ENCODE peak calls at places on chromosomes 7 and 10, in four cellular contexts. W is sigmoid colon, Y is tibial nerve, A is transverse colon. C is an unnamed sample.

GRCh38 chr10:28975891-28976471 is 298.7 kb downstream of the BAMBI start:
- DNase-seq in W (no peak), Y (no peak), A (no peak), C (peak; percentile 44)

GRCh38 chr7:148935451-148935850 is 51.4 kb upstream of the EZH2 start:
- DNase-seq in W (no peak), Y (no peak), A (no peak), C (no peak)

GRCh38 chr10:88895252-88895651 is 15.2 kb downstream of the STAMBPL1 start:
- DNase-seq in W (no peak), Y (no peak), A (no peak), C (no peak)

GRCh38 chr10:87541114-87541513 is 36.4 kb downstream of the MINPP1 start:
- DNase-seq in W (no peak), Y (no peak), A (no peak), C (no peak)

GRCh38 chr7:3695602-3696001 is 394.6 kb downstream of the SDK1 start:
- DNase-seq in W (no peak), Y (no peak), A (no peak), C (no peak)

GRCh38 chr7:143408686-143409551 is at the start of gene EPHA1:
- DNase-seq in W (no peak), Y (no peak), A (peak; percentile 75), C (no peak)

GRCh38 chr10:17527530-17528146 is 73.2 kb upstream of the ST8SIA6 start:
- DNase-seq in W (no peak), Y (no peak), A (no peak), C (no peak)

GRCh38 chr7:30923009-30923773 is 11.5 kb downstream of the AQP1 start:
- DNase-seq in W (peak; percentile 54), Y (peak; percentile 3), A (peak; percentile 6), C (peak; percentile 6)

GRCh38 chr7:79050592-79050991 is 402.9 kb downstream of the MAGI2 start:
- DNase-seq in W (no peak), Y (no peak), A (no peak), C (no peak)

GRCh38 chr10:50222199-50222598 is 29.1 kb downstream of the ASAH2 start:
- DNase-seq in W (no peak), Y (no peak), A (no peak), C (no peak)

GRCh38 chr7:34879871-34880270 is 157.4 kb downstream of the DPY19L1 start:
- DNase-seq in W (no peak), Y (no peak), A (no peak), C (no peak)

GRCh38 chr7:34875481-34875880 is 161.8 kb downstream of the DPY19L1 start:
- DNase-seq in W (no peak), Y (no peak), A (no peak), C (no peak)
- TF ChIP-seq EP300 in W (no peak), Y (no peak), A (no peak), C (no peak)

GRCh38 chr10:103396789-103397087 is 312 bp downstream of the PDCD11 start:
- DNase-seq in W (no peak), Y (no peak), A (no peak), C (no peak)

GRCh38 chr10:103397191-103397825 is 882 bp downstream of the PDCD11 start:
- DNase-seq in W (no peak), Y (no peak), A (no peak), C (no peak)

GRCh38 chr10:103394180-103394579 is 2.1 kb downstream of the ATP5MK start:
- DNase-seq in W (no peak), Y (no peak), A (no peak), C (no peak)

GRCh38 chr10:103395754-103396066 is 565 bp downstream of the ATP5MK start:
- DNase-seq in W (no peak), Y (no peak), A (peak; percentile 25), C (no peak)

GRCh38 chr10:103396067-103396788 is at the start of the genes ATP5MK and PDCD11:
- DNase-seq in W (peak; percentile 98), Y (peak; percentile 98), A (peak; percentile 98), C (peak; percentile 97)
- TF ChIP-seq CTCF in W (no peak), Y (peak; percentile 25), A (no peak), C (no peak)

GRCh38 chr10:73998623-73999622 is 1.0 kb downstream of the VCL start:
- DNase-seq in W (peak; percentile 90), Y (peak; percentile 53), A (peak; percentile 71), C (peak; percentile 71)

GRCh38 chr10:73997479-73997805 is 474 bp upstream of the VCL start:
- DNase-seq in W (no peak), Y (no peak), A (peak; percentile 87), C (no peak)

GRCh38 chr10:73995035-73995358 is 2.9 kb upstream of the VCL start:
- DNase-seq in W (no peak), Y (no peak), A (no peak), C (no peak)

GRCh38 chr10:73999703-74000102 is 1.8 kb downstream of the VCL start:
- DNase-seq in W (no peak), Y (no peak), A (no peak), C (no peak)

GRCh38 chr10:73997806-73998622 is at the start of gene VCL:
- DNase-seq in W (peak; percentile 99), Y (peak; percentile 98), A (peak; percentile 99), C (peak; percentile 99)
- TF ChIP-seq EP300 in W (no peak), Y (peak; percentile 99), A (no peak), C (no peak)

GRCh38 chr7:26188291-26188999 is 12.1 kb downstream of the HNRNPA2B1 start:
- DNase-seq in W (no peak), Y (no peak), A (no peak), C (no peak)
- TF ChIP-seq CTCF in W (no peak), Y (no peak), A (no peak), C (no peak)

GRCh38 chr10:130477360-130477759 is 341.2 kb downstream of the GLRX3 start:
- DNase-seq in W (no peak), Y (no peak), A (no peak), C (no peak)

GRCh38 chr10:130481076-130481930 is 345.1 kb downstream of the GLRX3 start:
- DNase-seq in W (peak; percentile 51), Y (no peak), A (no peak), C (no peak)

GRCh38 chr10:130480491-130480890 is 344.3 kb downstream of the GLRX3 start:
- DNase-seq in W (peak; percentile 46), Y (no peak), A (no peak), C (no peak)

GRCh38 chr10:130479146-130479545 is 343.0 kb downstream of the GLRX3 start:
- DNase-seq in W (peak; percentile 32), Y (no peak), A (no peak), C (no peak)

DNA sequence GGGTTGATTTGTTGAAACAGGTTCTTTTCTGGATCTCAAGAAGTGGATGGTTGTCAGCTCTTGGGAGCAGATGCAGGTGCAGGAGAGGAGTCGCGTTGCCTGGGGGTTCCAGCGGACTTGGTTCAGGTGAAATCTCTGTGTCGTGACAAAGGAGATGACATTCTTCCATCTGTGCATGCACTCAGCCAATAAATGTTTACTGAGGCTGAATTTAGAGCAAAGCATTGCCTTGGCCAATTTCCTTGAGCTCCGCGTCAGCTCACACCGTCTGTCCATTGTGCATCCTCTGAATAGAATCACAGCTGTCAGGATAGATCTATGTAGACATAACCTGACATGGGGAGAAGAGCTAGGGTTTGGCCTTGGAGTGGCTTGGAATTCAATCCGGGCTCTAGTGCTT is 343.7 kb downstream of the GLRX3 start:
- DNase-seq in W (peak; percentile 4), Y (no peak), A (no peak), C (no peak)
- TF ChIP-seq EP300 in W (no peak), Y (no peak), A (no peak), C (no peak)

GRCh38 chr10:99958806-99959205 is 50.9 kb downstream of the DNMBP start:
- DNase-seq in W (no peak), Y (no peak), A (no peak), C (no peak)

GRCh38 chr10:99967961-99968360 is 41.8 kb downstream of the DNMBP start:
- DNase-seq in W (no peak), Y (no peak), A (no peak), C (no peak)

GRCh38 chr10:99966306-99966705 is 43.4 kb downstream of the DNMBP start:
- DNase-seq in W (no peak), Y (no peak), A (no peak), C (no peak)

GRCh38 chr10:99965700-99966099 is 44.0 kb downstream of the DNMBP start:
- DNase-seq in W (no peak), Y (no peak), A (no peak), C (no peak)

GRCh38 chr10:99964791-99965190 is 45.0 kb downstream of the DNMBP start:
- DNase-seq in W (no peak), Y (no peak), A (no peak), C (no peak)
- TF ChIP-seq CTCF in W (no peak), Y (no peak), A (no peak), C (no peak)

DNA sequence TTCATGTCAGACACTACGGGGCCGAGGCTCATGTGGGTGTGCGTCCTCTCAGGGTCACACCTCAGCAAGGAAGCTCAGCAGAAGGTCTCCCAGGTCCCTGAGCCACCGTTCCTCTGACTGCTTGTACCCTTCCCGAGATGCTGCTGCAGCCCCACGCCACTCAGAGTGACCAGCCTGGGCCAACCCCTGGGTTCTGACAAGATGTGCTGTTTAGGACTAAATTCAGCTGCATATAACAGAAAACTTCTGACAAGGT is 512.5 kb downstream of the DNAJB6 start:
- DNase-seq in W (no peak), Y (no peak), A (no peak), C (no peak)
- TF ChIP-seq EP300 in W (no peak), Y (no peak), A (no peak), C (no peak)

DNA sequence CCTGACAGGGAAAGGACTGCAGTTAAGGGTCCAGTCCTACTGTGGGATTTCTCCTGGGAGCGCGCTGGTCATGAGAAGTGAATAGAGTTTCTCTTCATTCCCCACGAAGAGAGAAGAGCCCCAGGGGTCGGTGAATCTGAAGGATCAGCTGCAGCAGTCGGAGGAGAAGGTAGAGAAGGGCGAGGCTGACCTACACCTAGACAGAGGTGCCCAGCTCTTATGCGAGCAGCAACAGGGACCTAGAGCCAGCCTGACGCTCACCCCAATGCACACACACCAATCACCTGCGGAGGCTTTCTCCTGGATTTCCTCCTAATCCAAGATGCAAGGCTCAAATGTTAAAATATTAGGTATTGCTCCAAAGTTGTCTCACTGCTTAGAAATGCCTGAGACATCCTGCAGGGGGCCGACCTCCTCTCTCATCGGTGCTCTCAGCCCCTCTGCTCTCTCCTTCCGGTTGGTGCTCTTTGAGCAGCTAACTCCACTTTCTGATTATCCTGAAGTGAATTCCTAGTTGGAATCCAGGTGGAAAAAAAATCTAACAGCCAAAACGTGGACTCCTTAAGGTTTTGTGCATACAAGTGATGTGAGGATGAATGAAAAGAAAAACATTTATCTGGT is 176.4 kb downstream of the AHR start:
- DNase-seq in W (no peak), Y (no peak), A (no peak), C (no peak)
- TF ChIP-seq CTCF in W (no peak), Y (no peak), A (no peak), C (no peak)

GRCh38 chr10:24358022-24358421 is 149.1 kb downstream of the KIAA1217 start:
- DNase-seq in W (no peak), Y (no peak), A (no peak), C (no peak)
- TF ChIP-seq EP300 in W (no peak), Y (no peak), A (no peak), C (no peak)

GRCh38 chr10:63083904-63084689 is 49.0 kb upstream of the NRBF2 start:
- DNase-seq in W (peak; percentile 89), Y (peak; percentile 65), A (peak; percentile 51), C (peak; percentile 70)
- TF ChIP-seq CTCF in W (peak; percentile 64), Y (peak; percentile 80), A (peak; percentile 73), C (peak; percentile 53)